ENCODE peak calls at places on chromosome 11, in eight cellular contexts. Q, W, S, X, F, M, E and P are unnamed samples.

GRCh38 chr11:11218287-11218986 is 134.6 kb downstream of the CSNK2A3 start:
- DNase-seq in Q (no peak), W (peak; percentile 78), S (no peak), X (peak; percentile 39), F (peak; percentile 37), M (no peak), E (no peak), P (no peak)

GRCh38 chr11:129374993-129375721 is 491 bp upstream of the BARX2 start:
- DNase-seq in Q (no peak), W (peak; percentile 83), S (peak; percentile 26), X (no peak), F (peak; percentile 43), M (no peak), E (no peak), P (no peak)

GRCh38 chr11:128467610-128468041 is 119.7 kb downstream of the ETS1 start:
- DNase-seq in Q (no peak), W (no peak), S (peak; percentile 43), X (peak; percentile 15), F (no peak), M (no peak), E (no peak), P (peak; percentile 76)

GRCh38 chr11:96303067-96303466 is 39.9 kb downstream of the MAML2 start:
- DNase-seq in Q (peak; percentile 73), W (no peak), S (no peak), X (no peak), F (no peak), M (no peak), E (no peak), P (no peak)

GRCh38 chr11:5994791-5995190 is 8.0 kb upstream of the OR52L1 start:
- DNase-seq in Q (no peak), W (no peak), S (no peak), X (no peak), F (no peak), M (no peak), E (no peak), P (no peak)

GRCh38 chr11:113505541-113506375 is 30.6 kb upstream of the DRD2 start:
- DNase-seq in Q (peak; percentile 15), W (no peak), S (no peak), X (no peak), F (peak; percentile 22), M (no peak), E (no peak), P (peak; percentile 68)

GRCh38 chr11:59193741-59194140 is 19.0 kb downstream of the MPEG1 start:
- DNase-seq in Q (no peak), W (no peak), S (no peak), X (no peak), F (no peak), M (no peak), E (no peak), P (no peak)

GRCh38 chr11:27329867-27330632 is 33.0 kb downstream of the CCDC34 start:
- DNase-seq in Q (no peak), W (no peak), S (no peak), X (no peak), F (no peak), M (no peak), E (no peak), P (no peak)

GRCh38 chr11:90705661-90706060 is 482.8 kb upstream of the CHORDC1 start:
- DNase-seq in Q (no peak), W (no peak), S (no peak), X (no peak), F (no peak), M (no peak), E (no peak), P (no peak)

GRCh38 chr11:101860694-101861371 is 54.0 kb upstream of the CEP126 start:
- DNase-seq in Q (peak; percentile 51), W (no peak), S (peak; percentile 37), X (no peak), F (peak; percentile 27), M (no peak), E (peak; percentile 17), P (peak; percentile 47)

GRCh38 chr11:68099474-68100405 is 21.4 kb downstream of the CHKA start:
- DNase-seq in Q (no peak), W (no peak), S (no peak), X (no peak), F (peak; percentile 64), M (no peak), E (peak; percentile 48), P (no peak)

GRCh38 chr11:10664005-10664404 is 29.6 kb downstream of the IRAG1 start:
- DNase-seq in Q (no peak), W (no peak), S (no peak), X (no peak), F (no peak), M (no peak), E (no peak), P (no peak)

GRCh38 chr11:78381867-78382266 is 35.8 kb downstream of the GAB2 start:
- DNase-seq in Q (no peak), W (no peak), S (no peak), X (no peak), F (no peak), M (no peak), E (no peak), P (no peak)

GRCh38 chr11:89327885-89328284 is 150.2 kb downstream of the TYR start:
- DNase-seq in Q (no peak), W (no peak), S (no peak), X (no peak), F (no peak), M (no peak), E (no peak), P (no peak)

GRCh38 chr11:45715398-45715797 is 50.0 kb upstream of the CHST1 start:
- DNase-seq in Q (no peak), W (no peak), S (no peak), X (no peak), F (no peak), M (no peak), E (no peak), P (no peak)

GRCh38 chr11:35014352-35014751 is 97.9 kb downstream of the PDHX start:
- DNase-seq in Q (no peak), W (no peak), S (no peak), X (no peak), F (no peak), M (no peak), E (no peak), P (no peak)

GRCh38 chr11:2902784-2903671 is 17.5 kb upstream of the CDKN1C start:
- DNase-seq in Q (no peak), W (no peak), S (no peak), X (no peak), F (no peak), M (peak; percentile 84), E (no peak), P (no peak)

GRCh38 chr11:86952933-86953637 is 2.1 kb downstream of the FZD4 start:
- DNase-seq in Q (no peak), W (no peak), S (no peak), X (peak; percentile 19), F (no peak), M (no peak), E (no peak), P (no peak)

GRCh38 chr11:128210148-128210940 is 377.0 kb downstream of the ETS1 start:
- DNase-seq in Q (no peak), W (no peak), S (peak; percentile 81), X (no peak), F (peak; percentile 62), M (no peak), E (no peak), P (no peak)

GRCh38 chr11:95567685-95568084 is 221.9 kb downstream of the FAM76B start:
- DNase-seq in Q (no peak), W (no peak), S (no peak), X (no peak), F (no peak), M (no peak), E (no peak), P (no peak)

GRCh38 chr11:65861533-65862183 is 1.4 kb downstream of the MUS81 start:
- DNase-seq in Q (peak; percentile 8), W (no peak), S (no peak), X (no peak), F (no peak), M (peak; percentile 80), E (peak; percentile 72), P (no peak)

GRCh38 chr11:61829806-61830205 is 1.7 kb downstream of the FADS2 start:
- DNase-seq in Q (no peak), W (no peak), S (no peak), X (no peak), F (no peak), M (no peak), E (no peak), P (no peak)
- H3K4me3 ChIP-seq in Q (peak overlapping the region; percentile 74), W (no peak overlapping the region), S (peak overlapping the region; percentile 100), X (peak overlapping the region; percentile 1), F (peak overlapping the region; percentile 71), M (no peak overlapping the region), E (peak overlapping the region; percentile 59), P (no peak overlapping the region)

GRCh38 chr11:340539-341512 is 20.2 kb upstream of the IFITM3 start:
- DNase-seq in Q (no peak), W (no peak), S (no peak), X (no peak), F (no peak), M (no peak), E (no peak), P (no peak)
- TF ChIP-seq CTCF in Q (no peak), W (no peak), S (no peak), X (no peak), F (no peak), M (no peak), E (no peak), P (no peak)

DNA sequence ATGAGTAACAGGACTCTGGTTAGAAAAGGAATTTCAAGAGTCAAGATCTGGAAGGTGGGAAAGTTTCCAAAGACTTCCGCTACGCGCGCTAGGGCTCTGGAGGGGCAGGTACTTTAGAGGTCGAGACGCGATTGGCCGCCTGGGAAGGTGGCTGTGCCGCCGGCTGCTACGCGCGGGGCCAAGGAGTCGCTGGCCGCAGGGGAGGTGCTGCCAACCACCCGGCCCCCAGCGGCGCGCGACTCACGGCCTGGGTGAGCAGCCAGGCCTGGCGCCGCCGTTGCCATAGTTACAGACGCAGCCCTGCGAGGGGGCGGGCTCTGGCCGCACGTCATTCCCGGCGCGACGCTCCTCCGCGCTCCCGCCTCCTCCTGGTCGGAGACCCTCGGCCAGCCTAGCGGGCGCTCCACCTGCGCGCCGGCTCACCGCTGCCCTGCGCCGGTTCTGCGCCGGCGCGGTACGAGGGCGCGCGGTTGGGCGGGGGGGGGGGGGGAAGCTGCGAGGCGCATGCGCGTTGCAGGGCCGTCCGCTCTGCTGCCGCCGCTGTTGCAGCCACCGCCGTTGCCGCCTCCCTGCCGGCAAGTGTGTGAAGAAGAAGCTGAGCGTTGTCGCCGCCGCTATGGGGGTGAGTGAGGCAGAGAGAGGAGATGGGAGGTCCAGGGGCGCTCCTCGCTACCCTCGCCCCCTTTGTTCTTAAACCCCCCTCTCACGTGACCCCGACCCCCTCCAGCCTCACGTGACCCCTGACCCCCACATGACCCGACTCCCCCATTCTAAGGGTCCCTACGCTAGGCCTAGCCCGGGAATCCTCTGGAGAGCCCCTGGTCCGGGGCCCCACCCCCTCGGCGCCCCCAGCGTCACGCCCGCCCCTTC is at the start of gene NAA40:
- DNase-seq in Q (peak; percentile 99), W (peak; percentile 85), S (peak; percentile 98), X (peak; percentile 75), F (peak; percentile 86), M (peak; percentile 98), E (peak; percentile 97), P (peak; percentile 95)
- TF ChIP-seq POLR2A in Q (peak; percentile 55), W (no peak), S (peak; percentile 84), X (peak; percentile 32), F (no peak), M (no peak), E (no peak), P (no peak)

DNA sequence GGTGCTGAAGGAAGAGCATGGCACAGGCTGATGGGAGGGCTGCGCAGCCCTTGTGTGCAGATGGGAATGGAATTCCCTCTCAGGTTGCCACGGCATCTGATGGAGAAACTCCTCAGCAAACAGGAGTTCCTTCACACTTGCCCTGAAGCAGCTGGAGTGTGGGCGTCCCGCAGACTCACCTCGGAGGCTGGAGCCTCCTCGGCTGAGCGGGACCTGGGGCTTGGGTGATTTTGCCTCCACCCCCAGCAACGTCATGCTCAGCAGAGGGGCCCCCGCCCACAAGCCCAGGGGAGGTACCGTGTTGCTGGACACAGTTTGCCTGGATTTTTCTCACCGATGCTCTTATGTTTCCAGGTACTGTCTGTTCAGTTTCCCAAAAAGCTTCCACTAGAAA is 63.4 kb downstream of the MYO7A start:
- DNase-seq in Q (no peak), W (no peak), S (peak; percentile 83), X (no peak), F (no peak), M (no peak), E (no peak), P (no peak)
- H3K4me3 ChIP-seq in Q (no peak overlapping the region), W (no peak overlapping the region), S (peak overlapping the region; percentile 53), X (no peak overlapping the region), F (peak overlapping the region; percentile 24), M (no peak overlapping the region), E (no peak overlapping the region), P (no peak overlapping the region)